ENCODE peak calls at places on chromosome 12, in nine cellular contexts. X is adrenal gland, G is neural crest cell, T is AG09309, N is PC-3, S is HFFc6, R is foreskin keratinocyte, I is PC-9, B is uterus. Z is an unnamed sample.

GRCh38 chr12:67802723-67803122 is 154.2 kb downstream of the DYRK2 start:
- DNase-seq in X (no peak), G (no peak), T (no peak), N (no peak), S (no peak), R (no peak), I (no peak), B (no peak), Z (no peak)

GRCh38 chr12:54439096-54439495 is 20.0 kb upstream of the ITGA5 start:
- DNase-seq in X (no peak), G (no peak), T (no peak), N (no peak), S (no peak), R (no peak), I (no peak), B (no peak), Z (no peak)

GRCh38 chr12:132154941-132155770 is 10.9 kb downstream of the NOC4L start:
- DNase-seq in X (no peak), G (no peak), T (no peak), N (no peak), S (no peak), R (no peak), I (no peak), B (no peak), Z (no peak)

GRCh38 chr12:5511644-5512584 is 80.0 kb downstream of the NTF3 start:
- DNase-seq in X (no peak), G (peak), T (no peak), N (peak), S (peak), R (peak), I (no peak), B (peak), Z (no peak)

GRCh38 chr12:89373772-89374572 is 21.7 kb upstream of the DUSP6 start:
- DNase-seq in X (peak), G (no peak), T (no peak), N (peak), S (peak), R (peak), I (no peak), B (no peak), Z (peak)

GRCh38 chr12:7498832-7499231 is 4.7 kb downstream of the CD163 start:
- DNase-seq in X (peak), G (no peak), T (peak), N (no peak), S (peak), R (peak), I (no peak), B (no peak), Z (peak)

GRCh38 chr12:98671459-98671858 is 26.4 kb downstream of the APAF1 start:
- DNase-seq in X (no peak), G (no peak), T (no peak), N (no peak), S (no peak), R (no peak), I (no peak), B (no peak), Z (no peak)

GRCh38 chr12:6072302-6072752 is 52.1 kb downstream of the VWF start:
- DNase-seq in X (no peak), G (no peak), T (no peak), N (peak), S (peak), R (peak), I (no peak), B (no peak), Z (peak)

GRCh38 chr12:7090222-7090998 is 1.8 kb downstream of the C1R start:
- DNase-seq in X (no peak), G (no peak), T (no peak), N (no peak), S (no peak), R (no peak), I (no peak), B (no peak), Z (no peak)

GRCh38 chr12:64473176-64473575 is 21.3 kb downstream of the TBK1 start:
- DNase-seq in X (no peak), G (no peak), T (no peak), N (no peak), S (no peak), R (no peak), I (no peak), B (no peak), Z (no peak)

GRCh38 chr12:110262442-110263388 is 18.3 kb upstream of the ATP2A2 start:
- DNase-seq in X (no peak), G (no peak), T (no peak), N (peak), S (no peak), R (no peak), I (peak), B (no peak), Z (peak)

GRCh38 chr12:45933504-45933903 is 56.9 kb downstream of the SCAF11 start:
- DNase-seq in X (no peak), G (no peak), T (no peak), N (no peak), S (no peak), R (no peak), I (no peak), B (no peak), Z (no peak)

GRCh38 chr12:52644078-52644415 is 8.0 kb downstream of the KRT2 start:
- DNase-seq in X (no peak), G (no peak), T (no peak), N (no peak), S (no peak), R (no peak), I (no peak), B (no peak), Z (no peak)

GRCh38 chr12:70576341-70577282 is 60.6 kb downstream of the PTPRB start:
- DNase-seq in X (no peak), G (no peak), T (peak), N (peak), S (peak), R (peak), I (no peak), B (no peak), Z (peak)

GRCh38 chr12:113361574-113362370 is 3.4 kb downstream of the PLBD2 start:
- DNase-seq in X (no peak), G (no peak), T (peak), N (no peak), S (no peak), R (no peak), I (no peak), B (no peak), Z (no peak)

GRCh38 chr12:89882051-89882450 is 173.4 kb upstream of the ATP2B1 start:
- DNase-seq in X (no peak), G (no peak), T (peak), N (no peak), S (no peak), R (no peak), I (no peak), B (no peak), Z (no peak)

GRCh38 chr12:51421266-51421884 is 3.3 kb upstream of the SLC4A8 start:
- DNase-seq in X (peak), G (peak), T (peak), N (peak), S (peak), R (no peak), I (peak), B (no peak), Z (peak)

GRCh38 chr12:111363578-111363977 is 5.3 kb downstream of the PHETA1 start:
- DNase-seq in X (no peak), G (no peak), T (no peak), N (no peak), S (peak), R (no peak), I (peak), B (no peak), Z (no peak)

GRCh38 chr12:3129301-3130052 is 52.3 kb downstream of the TSPAN9 start:
- DNase-seq in X (no peak), G (no peak), T (peak), N (no peak), S (peak), R (no peak), I (no peak), B (no peak), Z (no peak)

GRCh38 chr12:110102255-110102654 is 21.9 kb upstream of the IFT81 start:
- DNase-seq in X (peak), G (peak), T (no peak), N (peak), S (peak), R (peak), I (peak), B (no peak), Z (peak)

GRCh38 chr12:47714823-47715386 is 9.1 kb upstream of the RPAP3 start:
- DNase-seq in X (no peak), G (no peak), T (no peak), N (no peak), S (no peak), R (no peak), I (no peak), B (no peak), Z (no peak)

GRCh38 chr12:105025890-105026289 is 39.8 kb downstream of the NOPCHAP1 start:
- DNase-seq in X (peak), G (no peak), T (peak), N (peak), S (peak), R (no peak), I (no peak), B (peak), Z (no peak)

GRCh38 chr12:30695327-30696102 is at the start of gene IPO8:
- DNase-seq in X (peak), G (peak), T (peak), N (peak), S (peak), R (peak), I (peak), B (peak), Z (peak)
- TF ChIP-seq CTCF in X (peak), G (peak), T (peak), N (peak), S (peak), R (peak), I (peak), B (peak), Z (peak)

GRCh38 chr12:17030338-17030737 is 424.4 kb upstream of the LMO3 start:
- DNase-seq in X (no peak), G (no peak), T (no peak), N (no peak), S (no peak), R (no peak), I (no peak), B (no peak), Z (no peak)

DNA sequence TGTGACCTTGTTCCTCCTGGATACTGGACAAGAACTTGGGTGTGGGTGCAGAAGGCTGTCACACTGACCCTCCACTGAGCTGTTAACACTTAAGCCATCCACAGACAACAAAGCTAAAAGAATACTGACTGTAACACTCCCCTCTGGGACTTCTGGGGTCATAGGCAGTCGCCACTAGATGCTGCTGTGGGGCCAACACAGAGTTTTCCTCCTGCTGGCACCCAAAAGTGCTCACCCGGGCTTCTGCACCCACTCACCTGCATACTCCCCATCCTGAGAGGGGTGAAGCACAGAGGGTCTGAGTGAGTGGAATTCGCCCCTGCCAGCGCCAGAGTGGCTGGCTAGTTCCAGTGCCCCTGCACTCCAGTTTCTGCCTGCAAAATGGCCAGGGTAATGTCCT is 422.4 kb upstream of the LMO3 start:
- DNase-seq in X (no peak), G (no peak), T (no peak), N (peak), S (no peak), R (no peak), I (no peak), B (no peak), Z (no peak)
- TF ChIP-seq CTCF in X (no peak), G (no peak), T (no peak), N (peak), S (no peak), R (no peak), I (no peak), B (no peak), Z (no peak)

GRCh38 chr12:28998662-28999120 is 150.4 kb upstream of the FAR2 start:
- DNase-seq in X (no peak), G (no peak), T (peak), N (peak), S (no peak), R (peak), I (peak), B (no peak), Z (peak)
- TF ChIP-seq CTCF in X (peak), G (peak), T (peak), N (peak), S (peak), R (peak), I (peak), B (no peak), Z (peak)

GRCh38 chr12:128387811-128388422 is 120.9 kb downstream of the TMEM132C start:
- DNase-seq in X (peak), G (peak), T (no peak), N (peak), S (no peak), R (no peak), I (peak), B (peak), Z (no peak)
- TF ChIP-seq CTCF in X (peak), G (peak), T (peak), N (peak), S (peak), R (no peak), I (peak), B (peak), Z (peak)

GRCh38 chr12:74776378-74776777 is 238.7 kb downstream of the ATXN7L3B start:
- DNase-seq in X (no peak), G (no peak), T (no peak), N (no peak), S (no peak), R (no peak), I (no peak), B (no peak), Z (no peak)
- TF ChIP-seq CTCF in X (no peak), G (no peak), T (no peak), N (no peak), S (no peak), R (no peak), I (no peak), B (no peak), Z (no peak)

DNA sequence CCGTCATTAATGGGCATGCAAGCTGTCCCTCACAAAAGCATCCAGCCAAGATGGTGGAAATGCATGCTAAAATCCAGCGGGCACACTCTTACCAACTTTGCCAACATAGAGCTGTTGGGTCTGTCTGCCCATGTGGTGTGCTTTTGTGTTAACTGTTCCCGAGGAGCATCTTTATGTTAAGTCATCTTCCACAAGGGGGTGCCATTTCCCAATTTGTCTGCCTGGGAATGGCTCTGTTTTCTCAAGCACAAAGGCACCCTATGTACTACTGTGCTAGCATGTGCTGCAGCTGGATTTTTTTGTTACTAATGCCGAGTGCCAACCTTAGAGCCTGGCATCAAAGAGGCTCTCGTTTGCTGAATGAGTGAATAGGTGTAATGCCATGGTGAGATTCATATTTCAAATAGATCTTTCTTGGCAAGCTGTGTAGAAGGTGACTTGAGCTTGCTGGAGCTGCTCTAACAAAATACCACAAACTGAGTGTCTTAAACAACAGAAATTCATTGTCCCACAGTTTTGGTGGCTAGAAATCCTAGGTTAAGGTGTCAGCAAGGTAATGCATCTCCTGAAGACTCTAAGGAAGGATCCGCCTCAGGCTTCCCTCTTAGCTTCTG is 74.3 kb downstream of the TRHDE start:
- DNase-seq in X (peak), G (peak), T (peak), N (peak), S (peak), R (peak), I (peak), B (peak), Z (peak)
- TF ChIP-seq CTCF in X (peak), G (peak), T (peak), N (peak), S (peak), R (peak), I (peak), B (peak), Z (peak)